ENCODE peak calls at places on chromosomes 16 and 17, in seven cellular contexts. W, J, U, Y, Z, A and B are unnamed samples.
A peak's percentile ranks its signal among the peaks of the same experiment; 100 is the strongest.

GRCh38 chr16:80619824-80620223 is 79.0 kb downstream of the DYNLRB2 start:
- DNase-seq in W (no peak), J (no peak), U (peak; percentile 85), Y (no peak), Z (peak; percentile 56), A (no peak), B (no peak)

GRCh38 chr17:77734371-77735050 is 224.0 kb upstream of the TNRC6C start:
- DNase-seq in W (peak; percentile 93), J (peak; percentile 76), U (peak; percentile 1), Y (peak; percentile 88), Z (no peak), A (peak; percentile 88), B (no peak)

GRCh38 chr16:72131036-72131435 is 37.4 kb downstream of the DHX38 start:
- DNase-seq in W (no peak), J (no peak), U (no peak), Y (peak; percentile 35), Z (no peak), A (no peak), B (no peak)

GRCh38 chr16:57091200-57091989 is 988 bp upstream of the CPNE2 start:
- DNase-seq in W (no peak), J (peak; percentile 38), U (peak; percentile 73), Y (peak; percentile 80), Z (peak; percentile 60), A (no peak), B (no peak)

GRCh38 chr17:73027130-73027741 is 65.3 kb downstream of the SLC39A11 start:
- DNase-seq in W (no peak), J (no peak), U (no peak), Y (no peak), Z (no peak), A (no peak), B (no peak)

GRCh38 chr16:85551319-85551978 is 61.7 kb upstream of the GSE1 start:
- DNase-seq in W (no peak), J (no peak), U (no peak), Y (no peak), Z (no peak), A (no peak), B (no peak)

GRCh38 chr17:5031365-5032082 is 3.7 kb downstream of the SLC52A1 start:
- DNase-seq in W (peak; percentile 55), J (peak; percentile 84), U (peak; percentile 42), Y (peak; percentile 90), Z (peak; percentile 71), A (peak; percentile 81), B (peak; percentile 85)

GRCh38 chr16:57372372-57373116 is at the start of gene CX3CL1:
- DNase-seq in W (peak; percentile 4), J (no peak), U (no peak), Y (peak; percentile 93), Z (no peak), A (peak; percentile 66), B (no peak)

GRCh38 chr17:34252138-34252889 is 2.8 kb upstream of the CCL2 start:
- DNase-seq in W (no peak), J (no peak), U (peak; percentile 49), Y (no peak), Z (no peak), A (peak; percentile 63), B (no peak)

GRCh38 chr17:48351916-48352332 is 78.1 kb downstream of the SKAP1 start:
- DNase-seq in W (no peak), J (peak; percentile 38), U (peak; percentile 4), Y (peak; percentile 14), Z (peak; percentile 39), A (no peak), B (no peak)

GRCh38 chr17:79948406-79948917 is 87.2 kb downstream of the TBC1D16 start:
- DNase-seq in W (no peak), J (no peak), U (no peak), Y (peak; percentile 42), Z (no peak), A (no peak), B (no peak)

GRCh38 chr17:45221997-45222272 is 250 bp downstream of the FMNL1 start:
- DNase-seq in W (no peak), J (no peak), U (no peak), Y (no peak), Z (no peak), A (no peak), B (no peak)

GRCh38 chr17:57257213-57257873 is 1.0 kb downstream of the MSI2 start:
- DNase-seq in W (no peak), J (no peak), U (peak; percentile 4), Y (no peak), Z (no peak), A (peak; percentile 36), B (no peak)

GRCh38 chr17:15782809-15783208 is 50.7 kb downstream of the TBC1D26 start:
- DNase-seq in W (peak; percentile 1), J (no peak), U (no peak), Y (peak; percentile 38), Z (no peak), A (no peak), B (no peak)

GRCh38 chr17:51189628-51190027 is 23.4 kb downstream of the NME2 start:
- DNase-seq in W (no peak), J (no peak), U (no peak), Y (no peak), Z (no peak), A (no peak), B (no peak)

GRCh38 chr16:4435668-4436067 is 10.0 kb downstream of the DNAJA3 start:
- DNase-seq in W (no peak), J (no peak), U (no peak), Y (no peak), Z (no peak), A (no peak), B (no peak)

GRCh38 chr17:76469076-76469990 is 1.9 kb downstream of the AANAT start:
- DNase-seq in W (no peak), J (no peak), U (no peak), Y (no peak), Z (no peak), A (no peak), B (no peak)

GRCh38 chr17:82863941-82864720 is 24.3 kb upstream of the ZNF750 start:
- DNase-seq in W (no peak), J (no peak), U (peak; percentile 65), Y (no peak), Z (peak; percentile 54), A (no peak), B (peak; percentile 86)

GRCh38 chr16:75203667-75204409 is 3.1 kb downstream of the CTRB2 start:
- DNase-seq in W (no peak), J (no peak), U (no peak), Y (peak; percentile 69), Z (no peak), A (no peak), B (no peak)

GRCh38 chr16:60729052-60729451 is 1307.2 kb downstream of the CDH8 start:
- DNase-seq in W (no peak), J (no peak), U (peak; percentile 36), Y (no peak), Z (no peak), A (no peak), B (no peak)

GRCh38 chr17:78925662-78926555 is 722 bp upstream of the TIMP2 start:
- DNase-seq in W (no peak), J (peak; percentile 41), U (no peak), Y (peak; percentile 77), Z (no peak), A (peak; percentile 48), B (no peak)

GRCh38 chr17:50599606-50600005 is 35.1 kb upstream of the ABCC3 start:
- DNase-seq in W (no peak), J (no peak), U (no peak), Y (no peak), Z (no peak), A (no peak), B (no peak)

GRCh38 chr16:22220076-22220453 is 14.0 kb downstream of the EEF2K start:
- DNase-seq in W (no peak), J (no peak), U (no peak), Y (no peak), Z (no peak), A (no peak), B (no peak)